ENCODE peak calls at places on chromosomes 4 and X, in seven cellular contexts. T is EL; G is activated CD4-positive, alpha-beta T cell treated with anti-CD3 and anti-CD28 coated beads, Interleukin-2, amount 50 U/mL, for 1 hour; Z is naive thymus-derived CD4-positive, alpha-beta T cell; S is RCC 7860; Q is DMS153; W is coronary artery. L is an unnamed sample.

GRCh38 chr4:177964061-177964460 is 521.8 kb upstream of the AGA start:
- DNase-seq in Z (no peak), S (peak), G (no peak), T (peak), W (no peak), Q (no peak), L (no peak)

GRCh38 chr4:110418641-110419040 is 57.3 kb upstream of the ENPEP start:
- DNase-seq in Z (no peak), S (no peak), G (no peak), W (no peak), T (no peak), Q (no peak), L (no peak)

GRCh38 chr4:1344696-1345095 is 2.3 kb upstream of the UVSSA start:
- DNase-seq in S (no peak), W (no peak), Z (no peak), Q (no peak), T (no peak), G (no peak), L (no peak)

GRCh38 chr4:128573781-128574508 is 235.6 kb upstream of the JADE1 start:
- DNase-seq in Q (no peak), S (peak), Z (no peak), G (no peak), W (no peak), T (peak), L (no peak)

GRCh38 chr4:146647615-146648383 is 9.1 kb downstream of the POU4F2 start:
- DNase-seq in Z (no peak), G (no peak), S (no peak), W (no peak), Q (no peak), T (peak), L (no peak)

GRCh38 chrX:40816906-40817305 is 81.6 kb upstream of the MED14 start:
- DNase-seq in Z (no peak), Q (no peak), S (no peak), G (no peak), W (no peak), T (no peak), L (no peak)

GRCh38 chr4:153239409-153239808 is 35.2 kb downstream of the TRIM2 start:
- DNase-seq in G (no peak), S (no peak), Z (no peak), W (no peak), Q (no peak), T (no peak), L (no peak)

GRCh38 chr4:67052981-67053380 is 492.3 kb downstream of the CENPC start:
- DNase-seq in W (no peak), S (no peak), T (no peak), Q (peak), G (no peak), Z (no peak), L (no peak)

GRCh38 chrX:68098431-68098830 is 334.9 kb downstream of the OPHN1 start:
- DNase-seq in Z (no peak), W (no peak), Q (no peak), T (no peak), G (no peak), S (no peak), L (no peak)

GRCh38 chr4:98691588-98691987 is 33.2 kb upstream of the TSPAN5 start:
- DNase-seq in W (no peak), T (no peak), Z (no peak), S (no peak), Q (no peak), G (no peak), L (no peak)

GRCh38 chrX:109533631-109534030 is 3.0 kb upstream of the NXT2 start:
- DNase-seq in W (no peak), Q (no peak), G (no peak), Z (no peak), S (no peak), T (peak), L (no peak)

GRCh38 chr4:10730590-10730989 is 46.0 kb upstream of the CLNK start:
- DNase-seq in G (no peak), W (no peak), Z (no peak), S (no peak), Q (no peak), T (no peak), L (no peak)

GRCh38 chrX:78946178-78946896 is 1.1 kb downstream of the P2RY10 start:
- DNase-seq in T (no peak), Q (no peak), W (no peak), Z (no peak), G (no peak), S (no peak), L (no peak)

GRCh38 chr4:140157341-140157740 is 3.4 kb upstream of the MAML3 start:
- DNase-seq in Z (no peak), W (no peak), G (no peak), T (no peak), S (no peak), Q (no peak), L (no peak)

GRCh38 chrX:97057349-97057909 is 173.7 kb downstream of the RPA4 start:
- DNase-seq in G (no peak), W (no peak), Q (peak), T (no peak), S (no peak), Z (no peak), L (no peak)

GRCh38 chr4:142838781-142839180 is 7.3 kb downstream of the INPP4B start:
- DNase-seq in S (no peak), T (no peak), Q (no peak), W (no peak), G (no peak), Z (no peak), L (no peak)

GRCh38 chrX:133999013-133999705 is 13.8 kb upstream of the GPC3 start:
- DNase-seq in G (no peak), W (no peak), T (no peak), S (no peak), Z (no peak), Q (no peak), L (no peak)

GRCh38 chrX:39204945-39205344 is 403.7 kb downstream of the MID1IP1 start:
- DNase-seq in S (peak), Z (no peak), W (no peak), G (no peak), T (no peak), Q (no peak), L (no peak)

GRCh38 chr4:69753666-69754065 is 6.8 kb downstream of the SULT1B1 start:
- DNase-seq in Q (no peak), S (no peak), Z (no peak), T (no peak), W (no peak), G (no peak), L (no peak)